ENCODE peak calls at places on chromosomes 12 and 14, in seven cellular contexts. F is H1, C is HepG2, H is SK-N-SH, X is GM12891, O is GM12878, I is K562. N is an unnamed sample.

GRCh38 chr12:42744539-42745156 is 155.1 kb upstream of the PRICKLE1 start:
- DNase-seq in F (no peak), C (no peak), H (no peak), X (no peak), O (no peak), I (no peak), N (no peak)

GRCh38 chr12:96121271-96121711 is 72.9 kb upstream of the ELK3 start:
- DNase-seq in F (no peak), C (no peak), H (no peak), X (no peak), O (peak; percentile 17), I (no peak), N (no peak)

GRCh38 chr14:50237448-50237847 is 6.1 kb upstream of the SOS2 start:
- DNase-seq in F (no peak), C (no peak), H (no peak), X (no peak), O (no peak), I (no peak), N (no peak)

GRCh38 chr12:79725987-79726386 is 35.2 kb upstream of the PAWR start:
- DNase-seq in F (no peak), C (no peak), H (no peak), X (no peak), O (no peak), I (no peak), N (no peak)

GRCh38 chr12:65894624-65895023 is 70.3 kb downstream of the HMGA2 start:
- DNase-seq in F (no peak), C (no peak), H (no peak), X (no peak), O (no peak), I (no peak), N (no peak)

GRCh38 chr14:96821501-96821900 is 24.3 kb downstream of the VRK1 start:
- DNase-seq in F (no peak), C (no peak), H (no peak), X (no peak), O (no peak), I (no peak), N (no peak)

GRCh38 chr14:100546051-100546443 is 41.2 kb downstream of the BEGAIN start:
- DNase-seq in F (no peak), C (no peak), H (no peak), X (no peak), O (no peak), I (peak; percentile 89), N (peak; percentile 61)

GRCh38 chr14:36091096-36091495 is 85.4 kb downstream of the PTCSC3 start:
- DNase-seq in F (no peak), C (peak; percentile 98), H (no peak), X (no peak), O (peak; percentile 23), I (no peak), N (no peak)

GRCh38 chr14:39582028-39582654 is 149.9 kb upstream of the FBXO33 start:
- DNase-seq in F (no peak), C (no peak), H (no peak), X (no peak), O (no peak), I (no peak), N (no peak)

GRCh38 chr14:61125314-61126082 is 144.5 kb downstream of the SLC38A6 start:
- DNase-seq in F (no peak), C (no peak), H (no peak), X (no peak), O (no peak), I (no peak), N (no peak)

GRCh38 chr14:104794099-104794498 is 1.4 kb downstream of the AKT1 start:
- DNase-seq in F (peak; percentile 46), C (peak; percentile 57), H (peak; percentile 92), X (peak; percentile 76), O (no peak), I (peak; percentile 66), N (no peak)

GRCh38 chr12:89016970-89017778 is 335.1 kb downstream of the DUSP6 start:
- DNase-seq in F (no peak), C (peak; percentile 44), H (peak; percentile 38), X (no peak), O (no peak), I (peak; percentile 11), N (peak; percentile 2)

GRCh38 chr12:95976416-95976832 is 19.7 kb downstream of the HAL start:
- DNase-seq in F (no peak), C (peak; percentile 82), H (no peak), X (no peak), O (no peak), I (no peak), N (no peak)

GRCh38 chr14:94054936-94055335 is 26.1 kb downstream of the DDX24 start:
- DNase-seq in F (no peak), C (no peak), H (no peak), X (no peak), O (no peak), I (no peak), N (no peak)

GRCh38 chr14:94058674-94059138 is 22.3 kb downstream of the DDX24 start:
- DNase-seq in F (no peak), C (peak; percentile 93), H (no peak), X (no peak), O (no peak), I (no peak), N (no peak)

GRCh38 chr14:94058128-94058673 is 22.8 kb downstream of the DDX24 start:
- DNase-seq in F (no peak), C (no peak), H (no peak), X (no peak), O (no peak), I (no peak), N (no peak)

GRCh38 chr14:94054401-94054800 is 26.6 kb downstream of the DDX24 start:
- DNase-seq in F (no peak), C (no peak), H (no peak), X (no peak), O (no peak), I (no peak), N (no peak)

GRCh38 chr14:94056579-94057308 is 24.3 kb downstream of the DDX24 start:
- DNase-seq in F (no peak), C (no peak), H (no peak), X (no peak), O (peak; percentile 37), I (no peak), N (no peak)
- TF ChIP-seq TAF1 in F (no peak), C (no peak), H (no peak), X (no peak), O (no peak), I (no peak), N (no peak)

DNA sequence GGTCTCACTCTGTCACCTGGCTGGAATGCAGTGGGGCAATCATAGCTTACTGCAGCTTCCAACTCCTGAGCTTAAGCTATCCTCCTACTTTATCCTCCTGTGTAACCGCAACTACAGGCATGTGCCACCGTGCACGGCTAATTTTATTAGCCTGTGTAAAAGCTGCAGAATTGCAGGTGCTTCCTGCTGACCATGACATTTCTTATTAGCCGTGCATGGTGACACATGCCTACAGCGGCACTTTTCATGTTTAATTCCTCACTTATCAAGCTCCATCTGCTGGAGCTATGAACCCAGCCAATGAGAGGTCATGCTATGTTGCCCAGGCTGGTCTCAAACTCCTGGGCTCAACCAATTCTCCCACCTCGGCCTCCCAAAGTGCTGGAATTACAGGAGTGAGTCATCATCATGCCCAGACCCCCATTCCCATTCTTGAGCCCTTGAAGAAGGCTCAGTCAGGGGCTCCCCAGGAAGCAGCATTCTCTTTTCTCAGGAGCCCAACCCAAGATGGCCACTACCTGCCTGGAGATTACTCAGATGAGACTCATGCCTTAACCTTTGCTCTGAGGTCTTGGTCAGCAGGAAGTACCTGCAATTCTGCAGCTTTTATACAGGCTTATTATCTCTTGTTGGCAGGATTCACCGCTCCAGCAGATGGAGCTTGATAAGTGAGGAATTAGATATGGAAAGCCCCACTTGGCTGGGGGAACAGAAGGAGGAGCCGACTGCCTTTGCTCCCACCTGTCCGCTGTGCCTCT is 503.2 kb downstream of the MED13L start:
- DNase-seq in F (no peak), C (no peak), H (no peak), X (no peak), O (no peak), I (no peak), N (no peak)
- TF ChIP-seq TAF1 in F (no peak), C (no peak), H (no peak), X (no peak), O (no peak), I (no peak), N (no peak)

GRCh38 chr12:117134059-117134458 is 34.8 kb upstream of the TESC start:
- DNase-seq in F (no peak), C (no peak), H (no peak), X (no peak), O (no peak), I (no peak), N (no peak)
- TF ChIP-seq TAF1 in F (no peak), C (no peak), H (no peak), X (no peak), O (no peak), I (no peak), N (no peak)

GRCh38 chr14:74511966-74512365 is 18.4 kb downstream of the ISCA2 start:
- DNase-seq in F (no peak), C (no peak), H (no peak), X (no peak), O (no peak), I (no peak), N (no peak)

GRCh38 chr14:74510955-74511354 is 17.4 kb downstream of the ISCA2 start:
- DNase-seq in F (no peak), C (no peak), H (no peak), X (no peak), O (no peak), I (no peak), N (no peak)

GRCh38 chr14:74508844-74509428 is 15.4 kb downstream of the ISCA2 start:
- DNase-seq in F (no peak), C (no peak), H (no peak), X (no peak), O (no peak), I (no peak), N (peak; percentile 7)

GRCh38 chr14:74509587-74510210 is 16.1 kb downstream of the ISCA2 start:
- DNase-seq in F (no peak), C (no peak), H (no peak), X (no peak), O (no peak), I (no peak), N (no peak)

GRCh38 chr14:74510211-74510931 is 16.8 kb downstream of the ISCA2 start:
- DNase-seq in F (no peak), C (peak; percentile 25), H (no peak), X (no peak), O (no peak), I (no peak), N (no peak)
- TF ChIP-seq TAF1 in F (no peak), C (no peak), H (no peak), X (no peak), O (no peak), I (no peak), N (no peak)

GRCh38 chr14:38255408-38255672 is 553 bp downstream of the CLEC14A start:
- DNase-seq in F (no peak), C (no peak), H (no peak), X (no peak), O (no peak), I (no peak), N (no peak)
- TF ChIP-seq TAF1 in F (no peak), C (no peak), H (no peak), X (no peak), O (no peak), I (no peak), N (no peak)

GRCh38 chr14:63933701-63934100 is 80.9 kb downstream of the SYNE2 start:
- DNase-seq in F (no peak), C (no peak), H (no peak), X (no peak), O (no peak), I (no peak), N (no peak)
- TF ChIP-seq TAF1 in F (no peak), C (no peak), H (no peak), X (no peak), O (no peak), I (no peak), N (no peak)

GRCh38 chr14:56491299-56492285 is 88.0 kb upstream of the TMEM260 start:
- DNase-seq in F (peak; percentile 71), C (peak; percentile 49), H (peak; percentile 39), X (no peak), O (peak; percentile 11), I (peak; percentile 22), N (no peak)
- TF ChIP-seq TAF1 in F (no peak), C (no peak), H (no peak), X (no peak), O (no peak), I (no peak), N (no peak)